ENCODE peak calls at places on chromosomes 12 and 14, in ten cellular contexts. R is left lung; V is GM23248; D is stimulated activated CD8-positive, alpha-beta memory T cell treated with anti-CD3 and anti-CD28 coated beads, Interleukin-12 subunit alpha, Interleukin-12 subunit beta, amount 100 ng/mL, for 1 hour; I is iPS-NIHi11; X is activated CD8-positive, alpha-beta T cell treated with anti-CD3 and anti-CD28 coated beads, Interleukin-2, amount 10 ng/mL, durations not matched to agents 7 days and 5 days; E is left cardiac atrium; C is NAMALWA; Q is stimulated activated CD4-positive, alpha-beta T cell treated with anti-CD3 and anti-CD28 coated beads, Interleukin-4, amount 100 ng/mL, for 48 hours; Y is central memory CD4-positive, alpha-beta T cell. W is an unnamed sample.

GRCh38 chr12:46585854-46586621 is 213.5 kb upstream of the SLC38A2 start:
- DNase-seq in R (peak), Y (peak), I (no peak), C (no peak), D (no peak), Q (no peak), X (peak), V (peak), E (no peak), W (peak)

GRCh38 chr12:46556105-46556559 is 183.6 kb upstream of the SLC38A2 start:
- DNase-seq in R (no peak), Y (no peak), Q (no peak), E (no peak), C (no peak), D (no peak), V (peak), I (no peak), X (no peak), W (no peak)

GRCh38 chr12:5377997-5378596 is 53.8 kb upstream of the NTF3 start:
- DNase-seq in D (no peak), C (no peak), Q (no peak), R (no peak), V (no peak), X (no peak), Y (no peak), E (no peak), I (no peak), W (no peak)

GRCh38 chr14:65476290-65476941 is 63.9 kb downstream of the FUT8 start:
- DNase-seq in E (no peak), V (no peak), R (no peak), C (no peak), Y (no peak), Q (no peak), D (no peak), I (no peak), X (no peak), W (no peak)

GRCh38 chr14:60512952-60513554 is 4.1 kb downstream of the SIX6 start:
- DNase-seq in C (no peak), I (no peak), X (no peak), Q (no peak), Y (no peak), E (no peak), R (no peak), V (no peak), D (no peak), W (no peak)

GRCh38 chr12:54394281-54394719 is 9.8 kb upstream of the ZNF385A start:
- DNase-seq in I (peak), V (peak), E (peak), D (peak), R (peak), Y (no peak), C (peak), X (peak), Q (no peak), W (no peak)

GRCh38 chr12:25689996-25690501 is 137.0 kb upstream of the LMNTD1 start:
- DNase-seq in E (peak), X (no peak), I (no peak), D (no peak), C (no peak), Q (no peak), V (peak), Y (no peak), R (no peak), W (peak)

GRCh38 chr14:43665570-43666267 is 841.4 kb downstream of the FSCB start:
- DNase-seq in R (no peak), V (no peak), I (no peak), Q (no peak), E (no peak), Y (no peak), D (no peak), X (no peak), C (no peak), W (no peak)

GRCh38 chr12:19453961-19454360 is 14.7 kb downstream of the AEBP2 start:
- DNase-seq in C (no peak), X (no peak), E (no peak), V (no peak), Y (no peak), D (no peak), I (no peak), R (no peak), Q (no peak), W (no peak)

GRCh38 chr12:5794156-5794555 is 150.9 kb downstream of the ANO2 start:
- DNase-seq in D (no peak), Y (no peak), R (no peak), I (no peak), E (peak), C (no peak), V (no peak), X (no peak), Q (no peak), W (no peak)

GRCh38 chr14:97077253-97077653 is 280.1 kb downstream of the VRK1 start:
- DNase-seq in Q (no peak), C (peak), V (peak), Y (no peak), X (peak), E (peak), I (no peak), D (no peak), R (peak), W (no peak)

GRCh38 chr12:63093711-63094110 is 57.3 kb downstream of the AVPR1A start:
- DNase-seq in E (no peak), C (no peak), R (no peak), Y (no peak), D (no peak), Q (no peak), X (no peak), I (no peak), V (no peak), W (no peak)

GRCh38 chr14:69049675-69050074 is 70.6 kb upstream of the ACTN1 start:
- DNase-seq in I (no peak), Q (no peak), V (peak), R (no peak), Y (no peak), C (no peak), E (peak), X (no peak), D (no peak), W (no peak)

GRCh38 chr14:92572050-92572449 is 58.5 kb downstream of the RIN3 start:
- DNase-seq in Y (no peak), Q (no peak), D (no peak), R (no peak), E (no peak), X (no peak), C (no peak), V (no peak), I (no peak), W (no peak)

GRCh38 chr12:110744697-110745264 is 2.1 kb upstream of the PPP1CC start:
- DNase-seq in V (peak), X (no peak), I (no peak), D (no peak), C (no peak), R (no peak), Y (no peak), E (no peak), Q (no peak), W (no peak)

GRCh38 chr12:132858727-132859266 is 28.6 kb downstream of the CHFR start:
- DNase-seq in I (no peak), D (no peak), Y (no peak), Q (no peak), C (no peak), R (no peak), E (no peak), V (no peak), X (peak), W (no peak)

GRCh38 chr14:44912041-44912869 is 49.5 kb downstream of the KLHL28 start:
- DNase-seq in C (no peak), Q (no peak), D (no peak), Y (no peak), X (no peak), E (peak), I (peak), R (no peak), V (peak), W (no peak)

GRCh38 chr12:96197503-96198272 is 3.5 kb downstream of the ELK3 start:
- DNase-seq in Y (no peak), C (no peak), V (peak), E (no peak), I (no peak), D (no peak), Q (no peak), X (no peak), R (no peak), W (no peak)

GRCh38 chr14:64082837-64083236 is 211.3 kb downstream of the ESR2 start:
- DNase-seq in I (no peak), Y (no peak), Q (no peak), E (no peak), X (no peak), V (no peak), D (no peak), R (no peak), C (no peak), W (no peak)

GRCh38 chr14:74829238-74829637 is 46.7 kb downstream of the PROX2 start:
- DNase-seq in E (no peak), X (no peak), I (no peak), Y (no peak), D (no peak), Q (no peak), R (no peak), C (no peak), V (peak), W (no peak)

GRCh38 chr12:65879878-65880277 is 55.6 kb downstream of the HMGA2 start:
- DNase-seq in C (no peak), Q (no peak), R (no peak), Y (no peak), V (peak), I (no peak), X (no peak), E (no peak), D (no peak), W (no peak)

GRCh38 chr14:100669468-100669867 is 57.2 kb upstream of the DLK1 start:
- DNase-seq in V (no peak), I (no peak), C (no peak), Y (no peak), R (no peak), X (no peak), Q (no peak), E (no peak), D (no peak), W (no peak)

GRCh38 chr12:125145196-125145595 is 80.0 kb downstream of the AACS start:
- DNase-seq in I (no peak), R (no peak), C (no peak), D (no peak), V (peak), X (no peak), E (no peak), Q (no peak), Y (no peak), W (no peak)

GRCh38 chr12:118714051-118714460 is 267.3 kb upstream of the SRRM4 start:
- DNase-seq in R (no peak), E (no peak), Y (no peak), D (no peak), I (peak), X (peak), V (peak), Q (peak), C (peak), W (no peak)

GRCh38 chr12:6116481-6117021 is 7.9 kb downstream of the VWF start:
- DNase-seq in Q (no peak), E (peak), D (no peak), X (no peak), V (no peak), C (no peak), R (no peak), Y (no peak), I (no peak), W (no peak)

GRCh38 chr12:52059582-52060497 is 8.6 kb downstream of the NR4A1 start:
- DNase-seq in I (no peak), X (no peak), V (peak), Y (no peak), E (peak), D (peak), C (peak), R (no peak), Q (no peak), W (peak)

GRCh38 chr12:112184056-112184887 is 58.9 kb downstream of the TRAFD1 start:
- DNase-seq in E (no peak), Y (no peak), R (no peak), I (no peak), Q (no peak), V (no peak), X (no peak), C (no peak), D (no peak), W (no peak)

GRCh38 chr12:47377414-47378221 is 297.9 kb upstream of the AMIGO2 start:
- DNase-seq in I (no peak), D (no peak), C (no peak), Y (no peak), X (no peak), V (peak), E (peak), R (peak), Q (no peak), W (peak)

GRCh38 chr12:115255962-115256361 is 572.0 kb upstream of the TBX3 start:
- DNase-seq in X (no peak), I (no peak), E (no peak), Q (no peak), Y (no peak), C (no peak), V (no peak), R (no peak), D (no peak), W (no peak)